ENCODE peak calls at places on chromosome 21, in eight cellular contexts. N, I, S, P, V, A, X and U are unnamed samples.
A peak's percentile ranks its signal among the peaks of the same experiment; 100 is the strongest.

GRCh38 chr21:21001591-21002100 is 3.4 kb downstream of the NCAM2 start:
- DNase-seq in P (no peak), V (no peak), S (no peak), I (no peak), A (no peak), N (no peak), X (no peak), U (no peak)

GRCh38 chr21:41548781-41549180 is 40.8 kb upstream of the TMPRSS2 start:
- DNase-seq in V (peak; percentile 11), P (no peak), N (no peak), I (no peak), S (no peak), A (no peak), X (no peak), U (no peak)

GRCh38 chr21:28427356-28428022 is 565.2 kb downstream of the LTN1 start:
- DNase-seq in I (no peak), V (peak; percentile 48), P (no peak), N (no peak), S (no peak), A (no peak), X (no peak), U (no peak)

GRCh38 chr21:29771491-29772066 is 168.2 kb downstream of the GRIK1 start:
- DNase-seq in N (no peak), S (no peak), V (no peak), A (no peak), I (no peak), P (no peak), X (no peak), U (no peak)

GRCh38 chr21:17921579-17922530 is 102.7 kb upstream of the C21orf91 start:
- DNase-seq in N (no peak), V (no peak), S (no peak), X (no peak), P (no peak), A (no peak), I (no peak), U (no peak)

GRCh38 chr21:26954591-26955214 is 12.2 kb downstream of the ADAMTS5 start:
- DNase-seq in P (no peak), A (no peak), N (no peak), I (no peak), X (no peak), V (no peak), S (no peak), U (no peak)

GRCh38 chr21:16773206-16773605 is 739.6 kb upstream of the CXADR start:
- DNase-seq in P (no peak), N (no peak), I (no peak), X (no peak), A (no peak), V (no peak), S (no peak), U (no peak)

GRCh38 chr21:16330340-16331319 is 600.8 kb downstream of the USP25 start:
- DNase-seq in V (peak; percentile 91), A (peak; percentile 20), N (peak; percentile 15), P (no peak), S (peak; percentile 90), I (peak; percentile 72), X (peak; percentile 24), U (no peak)

GRCh38 chr21:36155603-36156338 is 853 bp upstream of the DOP1B start:
- DNase-seq in V (peak; percentile 58), P (no peak), N (peak; percentile 54), I (no peak), A (no peak), X (no peak), S (no peak), U (no peak)

GRCh38 chr21:46052703-46053651 is 44.9 kb upstream of the COL6A2 start:
- DNase-seq in P (peak; percentile 36), N (no peak), V (peak; percentile 37), I (no peak), A (no peak), S (no peak), X (no peak), U (no peak)

GRCh38 chr21:24112020-24112419 is 1495.3 kb downstream of the MRPL39 start:
- DNase-seq in S (no peak), V (no peak), A (no peak), N (no peak), X (no peak), P (no peak), I (no peak), U (no peak)

GRCh38 chr21:45073301-45074047 is 906 bp upstream of the ADARB1 start:
- DNase-seq in N (peak; percentile 19), S (no peak), I (peak; percentile 43), X (peak; percentile 61), A (peak; percentile 33), P (no peak), V (peak; percentile 80), U (no peak)

GRCh38 chr21:36849461-36849860 is 117.0 kb downstream of the HLCS start:
- DNase-seq in A (peak; percentile 45), S (no peak), P (no peak), V (no peak), N (no peak), I (no peak), X (no peak), U (no peak)

GRCh38 chr21:37412603-37413360 is 46.2 kb downstream of the DYRK1A start:
- DNase-seq in X (no peak), P (no peak), I (no peak), S (no peak), V (no peak), N (no peak), A (no peak), U (no peak)

GRCh38 chr21:44550807-44551206 is 498 bp downstream of the KRTAP10-2 start:
- DNase-seq in X (no peak), V (no peak), A (no peak), I (no peak), N (no peak), S (no peak), P (no peak), U (no peak)

GRCh38 chr21:42403611-42404231 is at the start of gene UBASH3A:
- DNase-seq in N (no peak), V (no peak), X (no peak), S (no peak), A (no peak), P (no peak), I (no peak), U (no peak)

GRCh38 chr21:34513109-34513675 is 1.2 kb upstream of the KCNE1 start:
- DNase-seq in A (no peak), S (no peak), N (no peak), V (no peak), X (no peak), P (no peak), I (no peak), U (peak; percentile 74)

GRCh38 chr21:33230518-33231324 is 983 bp downstream of the IFNAR2 start:
- DNase-seq in N (peak; percentile 56), I (no peak), X (peak; percentile 65), A (peak; percentile 52), V (peak; percentile 72), P (no peak), S (no peak), U (peak; percentile 27)

GRCh38 chr21:46253610-46254124 is 25.1 kb upstream of the LSS start:
- DNase-seq in N (no peak), X (no peak), P (peak; percentile 30), V (peak; percentile 22), S (peak; percentile 80), A (no peak), I (no peak), U (peak; percentile 32)

GRCh38 chr21:26405735-26406361 is 167.2 kb downstream of the CYYR1 start:
- DNase-seq in V (peak; percentile 51), S (no peak), P (no peak), A (peak; percentile 9), N (peak; percentile 11), I (peak; percentile 78), X (peak; percentile 7), U (no peak)

GRCh38 chr21:29104239-29104708 is 26.2 kb upstream of the MAP3K7CL start:
- DNase-seq in S (no peak), I (no peak), V (peak; percentile 75), N (no peak), P (no peak), X (no peak), A (no peak), U (no peak)

GRCh38 chr21:31460985-31461384 is 116.9 kb upstream of the TIAM1 start:
- DNase-seq in N (no peak), A (no peak), I (no peak), V (no peak), X (no peak), S (no peak), P (no peak), U (no peak)

GRCh38 chr21:36859744-36860501 is 106.5 kb downstream of the HLCS start:
- DNase-seq in A (no peak), V (peak; percentile 58), P (no peak), I (peak; percentile 74), S (peak; percentile 49), N (peak; percentile 84), X (peak; percentile 52), U (peak; percentile 93)